ENCODE peak calls at places on chromosomes 4 and X, in seven cellular contexts. One of them, this sample, is unnamed.

GRCh38 chr4:7288751-7289523 is 96.6 kb downstream of the SORCS2 start:
- DNase-seq in HCT116: no peak
- DNase-seq in GM12878: no peak
- DNase-seq in endothelial cell of umbilical vein: no peak
- DNase-seq in H1: no peak
- DNase-seq in HepG2: no peak
- DNase-seq in A549: no peak
- DNase-seq in this sample: no peak

GRCh38 chr4:3037957-3038451 is 36.3 kb downstream of the HTT-AS start:
- DNase-seq in endothelial cell of umbilical vein: no peak
- DNase-seq in HCT116: no peak
- DNase-seq in H1: no peak
- DNase-seq in A549: no peak
- DNase-seq in GM12878: no peak
- DNase-seq in HepG2: no peak
- DNase-seq in this sample: no peak

GRCh38 chr4:13527983-13528822 is 16.1 kb downstream of the NKX3-2 start:
- DNase-seq in HepG2: no peak
- DNase-seq in H1: no peak
- DNase-seq in GM12878: peak; percentile 56
- DNase-seq in HCT116: no peak
- DNase-seq in A549: no peak
- DNase-seq in endothelial cell of umbilical vein: no peak
- DNase-seq in this sample: peak; percentile 93

GRCh38 chrX:27336466-27337091 is 126.6 kb downstream of the PPP4R3C start:
- DNase-seq in A549: peak; percentile 1
- DNase-seq in endothelial cell of umbilical vein: peak; percentile 16
- DNase-seq in H1: peak; percentile 3
- DNase-seq in GM12878: no peak
- DNase-seq in HepG2: peak; percentile 2
- DNase-seq in HCT116: peak; percentile 3
- DNase-seq in this sample: peak; percentile 41

GRCh38 chrX:47877327-47877726 is 40.6 kb downstream of the ZNF81 start:
- DNase-seq in endothelial cell of umbilical vein: no peak
- DNase-seq in GM12878: peak; percentile 9
- DNase-seq in HepG2: no peak
- DNase-seq in H1: no peak
- DNase-seq in A549: no peak
- DNase-seq in HCT116: no peak
- DNase-seq in this sample: no peak

GRCh38 chrX:24515447-24515846 is 50.4 kb downstream of the PDK3 start:
- DNase-seq in A549: no peak
- DNase-seq in endothelial cell of umbilical vein: peak; percentile 33
- DNase-seq in HCT116: no peak
- DNase-seq in GM12878: no peak
- DNase-seq in H1: no peak
- DNase-seq in HepG2: no peak
- DNase-seq in this sample: peak; percentile 12

GRCh38 chr4:154807042-154807630 is 26.1 kb downstream of the RBM46 start:
- DNase-seq in HCT116: peak; percentile 34
- DNase-seq in GM12878: peak; percentile 2
- DNase-seq in endothelial cell of umbilical vein: peak; percentile 61
- DNase-seq in A549: no peak
- DNase-seq in HepG2: peak; percentile 4
- DNase-seq in H1: no peak
- DNase-seq in this sample: peak; percentile 39

GRCh38 chr4:95084584-95084983 is 326.8 kb downstream of the BMPR1B start:
- DNase-seq in endothelial cell of umbilical vein: no peak
- DNase-seq in GM12878: no peak
- DNase-seq in HepG2: no peak
- DNase-seq in HCT116: no peak
- DNase-seq in H1: no peak
- DNase-seq in A549: no peak
- DNase-seq in this sample: no peak

GRCh38 chr4:129972257-129972656 is 876.3 kb downstream of the C4orf33 start:
- DNase-seq in endothelial cell of umbilical vein: no peak
- DNase-seq in A549: no peak
- DNase-seq in HepG2: no peak
- DNase-seq in H1: no peak
- DNase-seq in GM12878: no peak
- DNase-seq in HCT116: peak; percentile 3
- DNase-seq in this sample: no peak

GRCh38 chr4:189092596-189092995 is 848.1 kb upstream of the FRG1 start:
- DNase-seq in HepG2: no peak
- DNase-seq in endothelial cell of umbilical vein: no peak
- DNase-seq in A549: no peak
- DNase-seq in GM12878: no peak
- DNase-seq in H1: no peak
- DNase-seq in HCT116: no peak
- DNase-seq in this sample: peak; percentile 35

GRCh38 chrX:40380649-40381488 is 199.9 kb upstream of the ATP6AP2 start:
- DNase-seq in GM12878: no peak
- DNase-seq in endothelial cell of umbilical vein: no peak
- DNase-seq in HCT116: no peak
- DNase-seq in H1: no peak
- DNase-seq in A549: no peak
- DNase-seq in HepG2: no peak
- DNase-seq in this sample: peak; percentile 71

GRCh38 chr4:25950476-25951389 is 36.7 kb downstream of the SMIM20 start:
- DNase-seq in GM12878: no peak
- DNase-seq in HepG2: peak; percentile 13
- DNase-seq in H1: no peak
- DNase-seq in HCT116: no peak
- DNase-seq in endothelial cell of umbilical vein: no peak
- DNase-seq in A549: no peak
- DNase-seq in this sample: no peak

GRCh38 chr4:156976147-156976546 is 4.5 kb upstream of the PDGFC start:
- DNase-seq in HepG2: no peak
- DNase-seq in GM12878: no peak
- DNase-seq in H1: no peak
- DNase-seq in endothelial cell of umbilical vein: peak; percentile 52
- DNase-seq in A549: no peak
- DNase-seq in HCT116: no peak
- DNase-seq in this sample: no peak

GRCh38 chr4:7419961-7420660 is 14.6 kb downstream of the PSAPL1 start:
- DNase-seq in H1: no peak
- DNase-seq in GM12878: no peak
- DNase-seq in HCT116: no peak
- DNase-seq in endothelial cell of umbilical vein: no peak
- DNase-seq in A549: no peak
- DNase-seq in HepG2: no peak
- DNase-seq in this sample: no peak

GRCh38 chr4:184355111-184355604 is 119.2 kb downstream of the IRF2 start:
- DNase-seq in H1: no peak
- DNase-seq in A549: no peak
- DNase-seq in HCT116: peak; percentile 7
- DNase-seq in HepG2: peak; percentile 89
- DNase-seq in endothelial cell of umbilical vein: peak; percentile 98
- DNase-seq in GM12878: peak; percentile 84
- DNase-seq in this sample: peak; percentile 89

GRCh38 chr4:156779774-156780173 is 191.8 kb downstream of the PDGFC start:
- DNase-seq in GM12878: no peak
- DNase-seq in H1: no peak
- DNase-seq in endothelial cell of umbilical vein: peak; percentile 69
- DNase-seq in A549: no peak
- DNase-seq in HepG2: peak; percentile 86
- DNase-seq in HCT116: peak; percentile 52
- DNase-seq in this sample: no peak

GRCh38 chr4:10160280-10160856 is 43.8 kb upstream of the WDR1 start:
- DNase-seq in GM12878: no peak
- DNase-seq in H1: no peak
- DNase-seq in HepG2: peak; percentile 18
- DNase-seq in endothelial cell of umbilical vein: peak; percentile 34
- DNase-seq in A549: no peak
- DNase-seq in HCT116: peak; percentile 31
- DNase-seq in this sample: peak; percentile 62
- TF ChIP-seq CTCF in GM12878: no peak
- TF ChIP-seq CTCF in H1: no peak
- TF ChIP-seq CTCF in HepG2: peak; percentile 47
- TF ChIP-seq CTCF in endothelial cell of umbilical vein: peak; percentile 19
- TF ChIP-seq CTCF in A549: no peak
- TF ChIP-seq CTCF in HCT116: peak; percentile 40
- TF ChIP-seq CTCF in this sample: peak; percentile 58

DNA sequence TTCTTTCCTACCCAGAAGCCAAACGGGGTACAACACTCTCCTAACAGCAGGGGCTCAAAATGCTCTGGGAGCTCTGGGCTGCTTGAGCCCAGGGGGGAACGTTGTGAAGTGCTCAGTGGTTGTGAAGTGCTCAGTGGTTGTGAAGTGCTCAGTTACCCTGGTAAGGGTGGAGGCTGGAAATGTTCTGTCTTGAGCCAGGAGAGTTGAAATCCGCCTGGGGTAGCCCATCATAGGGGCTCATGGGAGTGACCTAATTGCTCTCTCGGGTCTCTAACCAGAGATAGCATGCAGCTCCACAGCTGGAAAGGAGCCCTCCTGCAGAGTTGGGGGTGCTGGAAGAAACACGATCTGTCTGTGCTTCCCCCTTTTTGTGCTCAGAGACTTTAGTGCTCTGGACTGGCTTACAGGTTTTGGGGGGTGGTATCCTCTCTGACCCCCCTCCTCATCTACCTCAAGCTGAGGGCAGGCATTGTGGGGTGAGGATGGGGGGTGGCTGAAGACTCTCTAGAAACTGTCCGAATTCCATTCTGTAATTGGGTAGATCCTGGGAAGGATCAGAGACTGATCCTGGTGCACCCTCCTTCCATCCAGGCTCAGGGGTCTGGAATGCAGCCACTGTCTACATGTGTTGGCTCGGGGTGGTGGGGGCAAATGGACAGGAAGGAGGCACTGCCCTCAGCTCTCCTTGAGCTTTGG is 2.7 kb downstream of the EFNB1 start:
- DNase-seq in H1: no peak
- DNase-seq in A549: no peak
- DNase-seq in HCT116: no peak
- DNase-seq in endothelial cell of umbilical vein: no peak
- DNase-seq in GM12878: no peak
- DNase-seq in HepG2: no peak
- DNase-seq in this sample: peak; percentile 21
- H3K4me3 ChIP-seq in H1: no peak overlapping the region
- H3K4me3 ChIP-seq in A549: no peak overlapping the region
- H3K4me3 ChIP-seq in HCT116: no peak overlapping the region
- H3K4me3 ChIP-seq in endothelial cell of umbilical vein: peak overlapping the region; percentile 12
- H3K4me3 ChIP-seq in GM12878: no peak overlapping the region
- H3K4me3 ChIP-seq in HepG2: no peak overlapping the region
- H3K4me3 ChIP-seq in this sample: no peak overlapping the region

GRCh38 chr4:108272566-108272965 is 103.8 kb upstream of the LEF1 start:
- DNase-seq in GM12878: no peak
- DNase-seq in H1: no peak
- DNase-seq in endothelial cell of umbilical vein: no peak
- DNase-seq in A549: no peak
- DNase-seq in HepG2: no peak
- DNase-seq in HCT116: no peak
- DNase-seq in this sample: no peak

GRCh38 chr4:108272046-108272445 is 103.3 kb upstream of the LEF1 start:
- DNase-seq in H1: no peak
- DNase-seq in HepG2: no peak
- DNase-seq in GM12878: no peak
- DNase-seq in A549: no peak
- DNase-seq in endothelial cell of umbilical vein: no peak
- DNase-seq in HCT116: no peak
- DNase-seq in this sample: no peak

GRCh38 chr4:108276690-108277089 is 108.0 kb upstream of the LEF1 start:
- DNase-seq in H1: no peak
- DNase-seq in A549: no peak
- DNase-seq in endothelial cell of umbilical vein: no peak
- DNase-seq in HepG2: no peak
- DNase-seq in GM12878: no peak
- DNase-seq in HCT116: no peak
- DNase-seq in this sample: no peak

DNA sequence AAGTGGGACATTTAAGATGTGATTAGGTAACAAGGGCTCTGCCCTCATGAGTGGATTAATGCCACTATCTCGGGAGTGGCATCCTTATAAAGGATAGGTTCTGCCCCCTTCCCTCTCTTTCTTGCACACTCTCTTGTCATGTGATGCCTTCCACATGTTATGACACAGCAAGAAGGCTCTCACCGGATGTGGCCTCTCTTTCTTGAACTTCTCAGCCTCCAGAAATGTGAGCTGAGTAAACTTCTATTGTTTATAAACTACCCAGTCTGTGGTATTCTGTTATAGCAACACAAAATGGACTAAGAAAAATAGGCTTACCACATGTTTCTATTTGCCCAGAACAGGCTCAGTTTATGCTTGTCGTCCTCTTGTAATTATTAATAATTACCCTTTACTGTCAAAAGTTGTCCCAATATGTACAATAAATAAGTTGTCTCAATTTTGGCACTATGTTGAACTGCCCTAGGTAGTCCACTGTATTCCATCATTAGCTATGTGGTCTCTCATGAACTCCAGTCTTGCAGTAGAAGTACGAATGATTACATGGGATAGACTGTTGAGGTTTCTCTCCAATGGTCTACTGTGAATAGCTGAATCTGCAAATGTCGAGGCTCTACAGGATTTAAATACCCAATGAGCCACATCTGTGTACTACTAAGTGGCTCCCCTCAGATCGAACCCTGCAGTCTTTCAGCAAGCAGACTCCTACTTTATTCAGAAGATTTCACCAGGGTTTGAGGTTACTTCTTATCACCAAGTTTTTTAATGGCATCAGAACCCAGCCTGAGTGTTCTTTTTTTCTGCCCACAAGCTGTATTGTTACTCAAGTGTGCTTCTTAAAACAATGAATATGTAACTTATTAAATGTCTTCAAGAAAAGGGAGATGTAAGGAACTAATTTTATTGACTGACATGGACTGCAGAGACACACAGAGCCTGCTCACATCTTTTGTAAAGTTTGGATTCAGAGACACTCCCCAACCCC is 102.0 kb upstream of the LEF1 start:
- DNase-seq in GM12878: no peak
- DNase-seq in endothelial cell of umbilical vein: no peak
- DNase-seq in A549: no peak
- DNase-seq in H1: no peak
- DNase-seq in HCT116: no peak
- DNase-seq in HepG2: no peak
- DNase-seq in this sample: peak; percentile 7
- TF ChIP-seq MAX in GM12878: no peak
- TF ChIP-seq MAX in endothelial cell of umbilical vein: no peak
- TF ChIP-seq MAX in A549: no peak
- TF ChIP-seq MAX in H1: no peak
- TF ChIP-seq MAX in HCT116: no peak
- TF ChIP-seq MAX in HepG2: no peak
- TF ChIP-seq MAX in this sample: no peak

GRCh38 chrX:8760021-8760420 is 28.1 kb upstream of the ANOS1 start:
- DNase-seq in A549: no peak
- DNase-seq in HCT116: no peak
- DNase-seq in H1: no peak
- DNase-seq in endothelial cell of umbilical vein: no peak
- DNase-seq in HepG2: no peak
- DNase-seq in GM12878: no peak
- DNase-seq in this sample: no peak

GRCh38 chrX:8749697-8750096 is 17.8 kb upstream of the ANOS1 start:
- DNase-seq in HepG2: no peak
- DNase-seq in HCT116: no peak
- DNase-seq in H1: no peak
- DNase-seq in A549: no peak
- DNase-seq in endothelial cell of umbilical vein: no peak
- DNase-seq in GM12878: no peak
- DNase-seq in this sample: no peak

GRCh38 chrX:8755813-8756212 is 23.9 kb upstream of the ANOS1 start:
- DNase-seq in endothelial cell of umbilical vein: no peak
- DNase-seq in HepG2: no peak
- DNase-seq in A549: no peak
- DNase-seq in GM12878: no peak
- DNase-seq in HCT116: no peak
- DNase-seq in H1: no peak
- DNase-seq in this sample: no peak

GRCh38 chrX:8755116-8755515 is 23.2 kb upstream of the ANOS1 start:
- DNase-seq in HCT116: no peak
- DNase-seq in GM12878: no peak
- DNase-seq in endothelial cell of umbilical vein: no peak
- DNase-seq in H1: no peak
- DNase-seq in HepG2: no peak
- DNase-seq in A549: no peak
- DNase-seq in this sample: peak; percentile 38
- TF ChIP-seq CTCF in HCT116: peak; percentile 8
- TF ChIP-seq CTCF in GM12878: no peak
- TF ChIP-seq CTCF in endothelial cell of umbilical vein: no peak
- TF ChIP-seq CTCF in H1: peak; percentile 22
- TF ChIP-seq CTCF in HepG2: no peak
- TF ChIP-seq CTCF in A549: no peak
- TF ChIP-seq CTCF in this sample: peak; percentile 22